ENCODE peak calls at places on chromosome 14, in nine cellular contexts. X, G, Z, L, K, C, B, M and S are unnamed samples.

GRCh38 chr14:88422919-88423318 is 37.5 kb downstream of the SPATA7 start:
- DNase-seq in G (no peak), Z (no peak), X (peak), K (no peak), L (peak), B (no peak), C (no peak), M (no peak), S (no peak)

GRCh38 chr14:30655124-30655523 is 33.0 kb downstream of the SCFD1 start:
- DNase-seq in C (no peak), Z (no peak), L (peak), B (no peak), K (no peak), G (no peak), X (no peak), M (no peak), S (no peak)

GRCh38 chr14:52286659-52287649 is 19.5 kb downstream of the PTGDR start:
- DNase-seq in K (no peak), B (no peak), C (no peak), X (no peak), L (peak), M (peak), G (no peak), Z (no peak), S (no peak)

GRCh38 chr14:100307215-100308111 is 1.2 kb upstream of the SLC25A29 start:
- DNase-seq in C (no peak), K (no peak), G (no peak), Z (peak), M (no peak), B (peak), X (peak), L (no peak), S (no peak)

GRCh38 chr14:61662001-61662400 is 33.3 kb upstream of the HIF1A start:
- DNase-seq in Z (no peak), X (peak), L (no peak), G (no peak), C (no peak), K (no peak), B (no peak), M (no peak), S (no peak)

GRCh38 chr14:31950760-31951637 is 126.1 kb upstream of the ARHGAP5 start:
- DNase-seq in K (no peak), M (no peak), Z (no peak), B (peak), G (no peak), L (peak), X (peak), C (no peak), S (no peak)

GRCh38 chr14:68962681-68963080 is 16.4 kb downstream of the ACTN1 start:
- DNase-seq in Z (no peak), G (no peak), K (no peak), B (no peak), C (no peak), M (no peak), X (no peak), L (no peak), S (no peak)

GRCh38 chr14:100015251-100015655 is 50.0 kb upstream of the EVL start:
- DNase-seq in Z (no peak), L (no peak), C (no peak), K (no peak), X (no peak), M (no peak), B (no peak), G (no peak), S (no peak)

GRCh38 chr14:20632448-20632830 is 9.1 kb downstream of the OR6S1 start:
- DNase-seq in M (no peak), L (no peak), G (no peak), B (no peak), C (no peak), K (no peak), X (peak), Z (no peak), S (no peak)

GRCh38 chr14:93655078-93655750 is 133.1 kb downstream of the PRIMA1 start:
- DNase-seq in C (peak), Z (no peak), M (no peak), X (peak), K (peak), B (peak), L (peak), G (no peak), S (peak)

GRCh38 chr14:74875941-74876913 is at the start of gene PROX2:
- DNase-seq in M (no peak), L (peak), Z (no peak), K (no peak), G (no peak), B (no peak), X (no peak), C (peak), S (peak)

GRCh38 chr14:69612014-69612758 is 790 bp downstream of the SUSD6 start:
- DNase-seq in K (peak), M (no peak), G (no peak), C (peak), L (peak), X (peak), B (no peak), Z (peak), S (peak)

GRCh38 chr14:57833304-57833703 is 32.6 kb downstream of the SLC35F4 start:
- DNase-seq in X (peak), B (no peak), M (no peak), L (peak), K (no peak), G (no peak), C (no peak), Z (no peak), S (no peak)

GRCh38 chr14:89382487-89383170 is 34.4 kb downstream of the FOXN3 start:
- DNase-seq in M (no peak), L (no peak), K (no peak), G (no peak), B (no peak), C (no peak), X (no peak), Z (no peak), S (no peak)

GRCh38 chr14:69879175-69880047 is at the start of gene SMOC1:
- DNase-seq in K (peak), C (no peak), L (peak), Z (peak), B (peak), G (no peak), X (peak), M (no peak), S (no peak)

GRCh38 chr14:31785574-31785973 is 224.4 kb downstream of the NUBPL start:
- DNase-seq in B (no peak), M (no peak), X (peak), C (no peak), K (no peak), Z (no peak), L (no peak), G (no peak), S (no peak)

GRCh38 chr14:99540196-99541032 is 59.2 kb downstream of the CCNK start:
- DNase-seq in K (no peak), L (no peak), X (no peak), C (no peak), G (no peak), B (no peak), Z (no peak), M (no peak), S (no peak)

GRCh38 chr14:31420013-31420318 is 384 bp downstream of the HEATR5A start:
- DNase-seq in C (no peak), Z (peak), G (no peak), M (peak), B (peak), K (peak), L (no peak), X (peak), S (no peak)

GRCh38 chr14:98227727-98228111 is 1044.3 kb downstream of the BCL11B start:
- DNase-seq in M (no peak), K (no peak), X (no peak), C (no peak), G (no peak), Z (no peak), L (no peak), B (no peak), S (no peak)

GRCh38 chr14:96168581-96168980 is 36.1 kb upstream of the BDKRB2 start:
- DNase-seq in Z (no peak), X (no peak), C (no peak), G (no peak), M (no peak), B (no peak), L (no peak), K (no peak), S (no peak)

GRCh38 chr14:62039871-62040270 is 277.7 kb downstream of the SNAPC1 start:
- DNase-seq in Z (no peak), G (no peak), B (no peak), X (no peak), C (no peak), M (no peak), L (peak), K (no peak), S (no peak)

GRCh38 chr14:67618617-67619063 is 1.1 kb upstream of the ARG2 start:
- DNase-seq in B (no peak), Z (no peak), L (peak), K (no peak), M (peak), C (peak), X (peak), G (no peak), S (peak)

GRCh38 chr14:103072595-103073366 is 11.2 kb upstream of the LBHD2 start:
- DNase-seq in C (no peak), B (no peak), Z (no peak), G (no peak), X (peak), L (peak), M (no peak), K (peak), S (no peak)

GRCh38 chr14:85731198-85731597 is 201.3 kb downstream of the FLRT2 start:
- DNase-seq in C (no peak), K (no peak), M (no peak), Z (no peak), B (no peak), L (peak), X (no peak), G (no peak), S (no peak)

GRCh38 chr14:63986789-63987533 is 134.2 kb downstream of the SYNE2 start:
- DNase-seq in L (peak), Z (no peak), K (no peak), M (no peak), C (no peak), X (peak), G (no peak), B (no peak), S (no peak)

GRCh38 chr14:34050606-34051005 is 99.7 kb upstream of the EGLN3 start:
- DNase-seq in B (no peak), K (no peak), Z (no peak), C (no peak), L (no peak), M (no peak), X (peak), G (no peak), S (no peak)

GRCh38 chr14:55979096-55979495 is 139.1 kb upstream of the PELI2 start:
- DNase-seq in Z (no peak), L (no peak), C (no peak), B (no peak), K (no peak), G (no peak), M (no peak), X (no peak), S (no peak)

GRCh38 chr14:91573528-91573893 is 63.4 kb upstream of the PPP4R3A start:
- DNase-seq in K (no peak), X (no peak), B (no peak), M (no peak), G (no peak), C (no peak), Z (no peak), L (no peak), S (no peak)

GRCh38 chr14:24013654-24014514 is 25.2 kb downstream of the DHRS4L2 start:
- DNase-seq in K (no peak), B (peak), Z (no peak), L (peak), G (peak), X (peak), M (peak), C (peak), S (peak)